ENCODE peak calls at places on chromosome 1, in four cellular contexts. P, M, U and J are unnamed samples.

GRCh38 chr1:87398644-87399043 is 70.0 kb downstream of the LMO4 start:
- DNase-seq in U (peak; percentile 91), P (no peak), M (peak; percentile 70), J (peak; percentile 32)

GRCh38 chr1:101175474-101175873 is 61.3 kb upstream of the S1PR1 start:
- DNase-seq in M (peak; percentile 27), P (no peak), U (no peak), J (no peak)

GRCh38 chr1:67840449-67840848 is 7.2 kb upstream of the GNG12 start:
- DNase-seq in M (peak; percentile 85), U (peak; percentile 80), P (no peak), J (peak; percentile 75)

GRCh38 chr1:12715896-12716437 is at the start of gene AADACL3:
- DNase-seq in P (no peak), U (no peak), M (no peak), J (no peak)

GRCh38 chr1:198121058-198121829 is 35.6 kb upstream of the NEK7 start:
- DNase-seq in P (no peak), U (peak; percentile 96), M (peak; percentile 90), J (peak; percentile 47)

GRCh38 chr1:55812281-55812680 is 597.1 kb upstream of the USP24 start:
- DNase-seq in U (no peak), M (no peak), P (no peak), J (no peak)

GRCh38 chr1:38817958-38818705 is 41.4 kb downstream of the RRAGC start:
- DNase-seq in P (no peak), M (no peak), U (no peak), J (no peak)

GRCh38 chr1:15249032-15249601 is 2.1 kb downstream of the FHAD1 start:
- DNase-seq in U (no peak), M (no peak), P (no peak), J (no peak)

GRCh38 chr1:66402194-66402593 is 131.8 kb upstream of the SGIP1 start:
- DNase-seq in U (no peak), M (no peak), P (no peak), J (no peak)

GRCh38 chr1:228464487-228464983 is 22.6 kb upstream of the RNF187 start:
- DNase-seq in U (peak; percentile 53), P (no peak), M (peak; percentile 86), J (no peak)

GRCh38 chr1:236030572-236030971 is 34.3 kb downstream of the NID1 start:
- DNase-seq in M (no peak), U (no peak), P (no peak), J (no peak)

GRCh38 chr1:184160236-184160635 is 108.7 kb downstream of the TSEN15 start:
- DNase-seq in U (peak; percentile 78), M (peak; percentile 15), P (no peak), J (peak; percentile 23)

GRCh38 chr1:164590592-164590991 is 31.6 kb downstream of the PBX1 start:
- DNase-seq in M (no peak), P (no peak), U (no peak), J (no peak)
- H3K4me3 ChIP-seq in M (no peak overlapping the region), P (no peak overlapping the region), U (no peak overlapping the region), J (no peak overlapping the region)

GRCh38 chr1:199292873-199293272 is 654.0 kb downstream of the PTPRC start:
- DNase-seq in M (no peak), P (no peak), U (no peak), J (no peak)
- TF ChIP-seq CTCF in M (no peak), P (no peak), U (no peak), J (no peak)

DNA sequence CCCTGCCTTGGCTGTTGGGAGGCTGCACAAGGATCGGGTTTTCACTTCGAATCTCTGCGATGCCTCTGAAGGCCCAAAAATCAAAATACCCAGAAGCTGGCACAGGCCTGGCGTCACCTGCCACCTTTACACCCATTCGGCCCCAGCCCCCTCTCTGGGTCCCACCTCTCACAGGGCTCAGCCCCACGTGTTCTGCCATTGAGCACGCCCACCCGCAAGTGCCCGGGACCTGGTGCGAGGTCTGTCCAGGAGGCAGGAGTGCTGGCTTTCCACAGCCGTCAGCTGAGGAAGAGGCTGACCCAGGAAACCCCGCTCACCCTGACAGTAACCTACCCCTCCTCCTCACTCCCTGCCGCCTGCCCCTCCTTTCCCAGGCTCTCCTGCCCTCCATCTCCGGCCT is 13.7 kb downstream of the RCC2 start:
- DNase-seq in U (no peak), M (no peak), P (no peak), J (no peak)
- H3K4me3 ChIP-seq in U (no peak overlapping the region), M (no peak overlapping the region), P (no peak overlapping the region), J (no peak overlapping the region)

GRCh38 chr1:158506369-158506987 is 34.5 kb downstream of the OR10R2 start:
- DNase-seq in P (no peak), U (peak; percentile 36), M (no peak), J (no peak)
- TF ChIP-seq CTCF in P (no peak), U (peak; percentile 59), M (peak; percentile 2), J (peak; percentile 35)

GRCh38 chr1:111638320-111638719 is 18.7 kb downstream of the RAP1A start:
- DNase-seq in P (no peak), U (no peak), M (no peak), J (no peak)
- H3K4me3 ChIP-seq in P (no peak overlapping the region), U (no peak overlapping the region), M (no peak overlapping the region), J (no peak overlapping the region)

DNA sequence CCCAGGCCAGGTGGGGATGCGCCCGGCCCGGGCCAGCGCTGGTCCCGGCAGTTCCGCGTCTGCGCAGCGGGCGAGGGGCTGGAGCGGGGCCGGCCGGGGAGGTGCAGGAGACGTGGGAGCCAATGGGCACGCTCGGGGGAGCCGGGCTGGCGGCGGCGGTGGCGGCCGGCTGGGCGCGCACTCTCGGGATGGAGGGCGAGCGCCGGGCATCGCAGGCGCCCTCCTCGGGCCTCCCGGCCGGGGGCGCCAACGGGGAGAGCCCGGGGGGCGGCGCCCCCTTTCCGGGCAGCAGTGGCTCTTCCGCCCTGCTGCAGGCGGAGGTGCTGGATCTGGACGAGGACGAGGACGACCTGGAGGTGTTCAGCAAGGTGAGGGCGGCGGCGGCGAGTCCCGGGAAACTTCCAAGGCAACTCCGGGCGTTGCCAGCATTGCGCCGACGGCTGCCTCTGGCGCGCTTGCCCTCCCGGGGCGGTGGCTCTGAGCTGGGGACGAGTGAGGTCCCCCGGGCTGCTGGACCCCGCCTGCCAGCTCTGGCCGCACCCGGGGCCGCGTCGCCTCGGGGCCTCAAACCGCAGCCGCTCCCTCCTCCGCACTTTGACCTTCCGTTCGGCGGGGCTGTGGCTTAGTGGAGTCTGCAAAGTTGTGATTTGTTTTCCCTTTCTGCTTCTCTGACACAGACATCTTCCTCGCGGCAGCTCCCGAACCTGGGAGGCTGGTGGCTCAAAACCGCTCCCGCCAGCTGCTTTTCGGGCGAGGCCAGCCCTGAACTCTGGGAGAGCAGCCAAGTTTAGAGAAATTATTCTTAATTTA is at the start of gene SNX7:
- DNase-seq in U (peak; percentile 53), P (peak; percentile 88), M (peak; percentile 79), J (no peak)
- TF ChIP-seq CTCF in U (peak; percentile 18), P (no peak), M (peak; percentile 25), J (no peak)